ENCODE peak calls at places on chromosome 10, in nine cellular contexts. One of them, this sample, is unnamed.

GRCh38 chr10:83965473-83965872 is 173.8 kb upstream of the GHITM start:
- DNase-seq in uterus: no peak
- DNase-seq in A549: no peak
- DNase-seq in stomach: no peak
- DNase-seq in endothelial cell of umbilical vein: no peak
- DNase-seq in HCT116: no peak
- DNase-seq in esophagus squamous epithelium: no peak
- DNase-seq in breast epithelium: no peak
- DNase-seq in body of pancreas: no peak
- DNase-seq in this sample: no peak

GRCh38 chr10:36675458-36675880 is 449.9 kb upstream of the ANKRD30A start:
- DNase-seq in uterus: no peak
- DNase-seq in A549: no peak
- DNase-seq in stomach: no peak
- DNase-seq in endothelial cell of umbilical vein: no peak
- DNase-seq in HCT116: no peak
- DNase-seq in esophagus squamous epithelium: no peak
- DNase-seq in breast epithelium: no peak
- DNase-seq in body of pancreas: no peak
- DNase-seq in this sample: no peak

GRCh38 chr10:93630609-93631320 is 18.4 kb downstream of the PDE6C start:
- DNase-seq in uterus: no peak
- DNase-seq in A549: no peak
- DNase-seq in stomach: no peak
- DNase-seq in endothelial cell of umbilical vein: no peak
- DNase-seq in HCT116: no peak
- DNase-seq in esophagus squamous epithelium: no peak
- DNase-seq in breast epithelium: no peak
- DNase-seq in body of pancreas: no peak
- DNase-seq in this sample: no peak

GRCh38 chr10:83713423-83713822 is 425.9 kb upstream of the GHITM start:
- DNase-seq in uterus: no peak
- DNase-seq in A549: no peak
- DNase-seq in stomach: no peak
- DNase-seq in endothelial cell of umbilical vein: no peak
- DNase-seq in HCT116: no peak
- DNase-seq in esophagus squamous epithelium: no peak
- DNase-seq in breast epithelium: no peak
- DNase-seq in body of pancreas: no peak
- DNase-seq in this sample: no peak

GRCh38 chr10:21814866-21815265 is 188.7 kb downstream of the DNAJC1 start:
- DNase-seq in uterus: no peak
- DNase-seq in A549: no peak
- DNase-seq in stomach: no peak
- DNase-seq in endothelial cell of umbilical vein: no peak
- DNase-seq in HCT116: no peak
- DNase-seq in esophagus squamous epithelium: no peak
- DNase-seq in breast epithelium: no peak
- DNase-seq in body of pancreas: no peak
- DNase-seq in this sample: no peak

GRCh38 chr10:99983280-99983988 is 26.3 kb downstream of the DNMBP start:
- DNase-seq in uterus: peak; percentile 62
- DNase-seq in A549: no peak
- DNase-seq in stomach: no peak
- DNase-seq in endothelial cell of umbilical vein: peak; percentile 90
- DNase-seq in HCT116: no peak
- DNase-seq in esophagus squamous epithelium: no peak
- DNase-seq in breast epithelium: no peak
- DNase-seq in body of pancreas: peak; percentile 27
- DNase-seq in this sample: peak; percentile 45

GRCh38 chr10:133226251-133226808 is 3.7 kb upstream of the UTF1 start:
- DNase-seq in uterus: no peak
- DNase-seq in A549: no peak
- DNase-seq in stomach: no peak
- DNase-seq in endothelial cell of umbilical vein: no peak
- DNase-seq in HCT116: no peak
- DNase-seq in esophagus squamous epithelium: no peak
- DNase-seq in breast epithelium: no peak
- DNase-seq in body of pancreas: no peak
- DNase-seq in this sample: no peak

GRCh38 chr10:119903946-119904666 is 11.6 kb downstream of the SEC23IP start:
- DNase-seq in uterus: no peak
- DNase-seq in A549: no peak
- DNase-seq in stomach: peak; percentile 31
- DNase-seq in endothelial cell of umbilical vein: no peak
- DNase-seq in HCT116: no peak
- DNase-seq in esophagus squamous epithelium: no peak
- DNase-seq in breast epithelium: no peak
- DNase-seq in body of pancreas: no peak
- DNase-seq in this sample: no peak

GRCh38 chr10:2920638-2921037 is 146.7 kb upstream of the PFKP start:
- DNase-seq in uterus: no peak
- DNase-seq in A549: no peak
- DNase-seq in stomach: no peak
- DNase-seq in endothelial cell of umbilical vein: no peak
- DNase-seq in HCT116: no peak
- DNase-seq in esophagus squamous epithelium: no peak
- DNase-seq in breast epithelium: no peak
- DNase-seq in body of pancreas: no peak
- DNase-seq in this sample: no peak

GRCh38 chr10:86688398-86688921 is 20.1 kb downstream of the LDB3 start:
- DNase-seq in uterus: peak; percentile 50
- DNase-seq in A549: peak; percentile 63
- DNase-seq in stomach: peak; percentile 65
- DNase-seq in endothelial cell of umbilical vein: peak; percentile 52
- DNase-seq in HCT116: peak; percentile 54
- DNase-seq in esophagus squamous epithelium: peak; percentile 10
- DNase-seq in breast epithelium: peak; percentile 33
- DNase-seq in body of pancreas: peak; percentile 65
- DNase-seq in this sample: peak; percentile 64

DNA sequence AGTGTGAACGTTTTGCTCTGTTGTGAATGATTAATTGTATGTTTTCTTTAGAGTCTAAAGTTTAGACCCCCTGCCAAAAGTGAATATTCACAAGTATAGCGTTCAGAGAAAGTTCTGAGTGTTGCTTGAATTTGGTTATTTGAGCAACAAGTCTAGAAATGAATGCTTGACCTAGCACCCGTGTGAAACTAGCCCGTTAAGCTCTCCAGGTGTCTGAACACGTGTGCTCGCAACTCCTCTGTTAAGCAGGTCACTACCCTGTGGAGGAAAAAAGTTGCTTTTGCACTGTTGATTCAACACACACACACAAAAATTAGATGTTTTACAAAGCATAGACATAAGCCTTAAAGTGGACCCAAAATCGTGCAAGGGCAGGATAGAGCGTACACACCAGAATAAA is 78.6 kb upstream of the SAMD8 start:
- DNase-seq in uterus: no peak
- DNase-seq in A549: no peak
- DNase-seq in stomach: no peak
- DNase-seq in endothelial cell of umbilical vein: no peak
- DNase-seq in HCT116: no peak
- DNase-seq in esophagus squamous epithelium: no peak
- DNase-seq in breast epithelium: no peak
- DNase-seq in body of pancreas: no peak
- DNase-seq in this sample: no peak
- H3K9me3 ChIP-seq in uterus: no peaks in the 10 kb centered on the region
- H3K9me3 ChIP-seq in A549: no peaks in the 10 kb centered on the region
- H3K9me3 ChIP-seq in stomach: no peaks in the 10 kb centered on the region
- H3K9me3 ChIP-seq in endothelial cell of umbilical vein: no peaks in the 10 kb centered on the region
- H3K9me3 ChIP-seq in HCT116: no peaks in the 10 kb centered on the region
- H3K9me3 ChIP-seq in esophagus squamous epithelium: no peaks in the 10 kb centered on the region
- H3K9me3 ChIP-seq in breast epithelium: no peaks in the 10 kb centered on the region
- H3K9me3 ChIP-seq in body of pancreas: no peaks in the 10 kb centered on the region
- H3K9me3 ChIP-seq in this sample: no peaks in the 10 kb centered on the region

DNA sequence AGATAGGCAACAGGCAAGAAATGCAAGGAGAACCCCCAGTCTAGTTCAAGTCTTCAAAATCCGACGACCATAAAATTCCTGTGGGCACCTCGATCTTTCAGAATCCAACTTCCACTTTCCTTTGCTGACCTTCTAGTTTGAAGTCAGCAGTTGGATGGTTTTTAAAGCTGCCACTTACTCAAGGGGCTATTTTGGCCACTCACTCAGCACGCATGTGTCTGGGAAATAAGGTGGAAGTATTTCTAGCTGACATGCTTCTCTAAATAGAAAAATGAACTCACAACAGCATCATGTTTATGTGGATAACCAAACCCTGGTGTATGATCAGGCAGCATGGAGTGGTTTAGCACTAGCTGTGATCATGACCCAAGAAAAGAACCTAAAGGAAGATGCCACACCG is at the start of gene NRAP:
- DNase-seq in uterus: no peak
- DNase-seq in A549: no peak
- DNase-seq in stomach: no peak
- DNase-seq in endothelial cell of umbilical vein: no peak
- DNase-seq in HCT116: no peak
- DNase-seq in esophagus squamous epithelium: no peak
- DNase-seq in breast epithelium: no peak
- DNase-seq in body of pancreas: no peak
- DNase-seq in this sample: no peak
- TF ChIP-seq POLR2A in uterus: no peak
- TF ChIP-seq POLR2A in A549: no peak
- TF ChIP-seq POLR2A in stomach: no peak
- TF ChIP-seq POLR2A in endothelial cell of umbilical vein: no peak
- TF ChIP-seq POLR2A in HCT116: no peak
- TF ChIP-seq POLR2A in esophagus squamous epithelium: no peak
- TF ChIP-seq POLR2A in breast epithelium: no peak
- TF ChIP-seq POLR2A in body of pancreas: no peak
- TF ChIP-seq POLR2A in this sample: no peak

DNA sequence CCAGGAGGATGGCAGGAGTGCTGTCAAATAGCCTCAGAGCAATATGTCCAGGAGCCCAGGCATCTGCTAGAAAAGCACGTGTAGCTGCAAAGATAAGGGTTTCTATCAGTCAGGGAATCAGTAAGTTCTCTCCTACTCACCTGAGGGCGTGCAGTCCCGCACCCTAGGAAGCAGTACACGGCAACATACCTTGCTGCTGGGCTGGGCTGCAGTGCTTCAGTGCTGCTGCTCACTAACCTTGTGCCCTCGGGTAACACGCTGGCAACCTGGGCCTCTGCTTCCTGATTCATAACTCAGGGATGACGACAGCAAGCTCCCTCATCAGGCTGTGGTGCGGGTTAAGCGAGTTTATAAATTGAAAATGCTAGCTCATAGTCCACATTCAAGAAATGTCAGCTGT is 29.5 kb upstream of the CCNY start:
- DNase-seq in uterus: no peak
- DNase-seq in A549: no peak
- DNase-seq in stomach: peak; percentile 70
- DNase-seq in endothelial cell of umbilical vein: no peak
- DNase-seq in HCT116: no peak
- DNase-seq in esophagus squamous epithelium: no peak
- DNase-seq in breast epithelium: peak; percentile 61
- DNase-seq in body of pancreas: peak; percentile 59
- DNase-seq in this sample: no peak
- H3K27ac ChIP-seq in uterus: no peak overlapping the region
- H3K27ac ChIP-seq in A549: peak overlapping the region; percentile 35
- H3K27ac ChIP-seq in stomach: peak overlapping the region; percentile 41
- H3K27ac ChIP-seq in endothelial cell of umbilical vein: no peak overlapping the region
- H3K27ac ChIP-seq in HCT116: no peak overlapping the region
- H3K27ac ChIP-seq in esophagus squamous epithelium: peak overlapping the region; percentile 64
- H3K27ac ChIP-seq in breast epithelium: no peak overlapping the region
- H3K27ac ChIP-seq in body of pancreas: no peak overlapping the region
- H3K27ac ChIP-seq in this sample: no peak overlapping the region

DNA sequence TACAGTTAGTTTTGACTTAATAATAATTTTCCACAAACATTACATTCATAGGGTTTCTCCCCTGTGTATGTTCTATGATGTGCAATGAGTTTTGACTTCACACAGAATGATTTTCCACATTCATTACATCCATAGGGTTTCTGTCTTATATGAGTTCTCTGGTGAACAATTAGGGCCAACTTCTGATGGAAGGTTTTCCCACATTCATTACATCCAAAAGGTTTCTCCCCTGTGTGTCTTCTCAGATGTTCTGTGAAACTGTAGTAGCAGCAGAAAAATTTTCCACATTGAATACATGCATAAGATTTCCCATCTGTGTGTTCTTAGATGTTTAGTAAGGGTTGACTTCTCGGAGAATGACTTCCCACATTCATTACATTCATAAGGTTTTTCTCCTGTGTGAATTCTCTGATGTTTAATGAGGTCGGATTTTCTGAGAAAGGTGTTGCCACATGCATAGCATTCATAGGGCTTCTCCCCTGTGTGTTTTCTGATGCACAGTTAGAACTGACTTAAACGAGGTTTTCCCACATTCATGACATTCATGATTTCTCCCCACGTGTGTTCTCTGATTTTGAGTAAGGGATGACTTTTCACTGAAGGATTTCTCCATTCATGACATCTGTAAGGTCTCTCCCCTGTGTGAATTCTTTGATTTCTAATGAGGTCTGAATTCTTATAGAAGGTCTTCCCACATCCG is 118.5 kb downstream of the ZNF33B start:
- DNase-seq in uterus: no peak
- DNase-seq in A549: no peak
- DNase-seq in stomach: no peak
- DNase-seq in endothelial cell of umbilical vein: no peak
- DNase-seq in HCT116: no peak
- DNase-seq in esophagus squamous epithelium: no peak
- DNase-seq in breast epithelium: no peak
- DNase-seq in body of pancreas: no peak
- DNase-seq in this sample: no peak
- H3K9me3 ChIP-seq in uterus: no peaks in the 10 kb centered on the region
- H3K9me3 ChIP-seq in A549: peaks cover 92% of the 10 kb centered on the region
- H3K9me3 ChIP-seq in stomach: peaks cover 100% of the 10 kb centered on the region
- H3K9me3 ChIP-seq in endothelial cell of umbilical vein: peaks cover 21% of the 10 kb centered on the region
- H3K9me3 ChIP-seq in HCT116: peaks cover 32% of the 10 kb centered on the region
- H3K9me3 ChIP-seq in esophagus squamous epithelium: peaks cover 24% of the 10 kb centered on the region
- H3K9me3 ChIP-seq in breast epithelium: peaks cover 84% of the 10 kb centered on the region
- H3K9me3 ChIP-seq in body of pancreas: no peaks in the 10 kb centered on the region
- H3K9me3 ChIP-seq in this sample: peaks cover 3% of the 10 kb centered on the region

GRCh38 chr10:33193867-33194521 is 140.5 kb downstream of the NRP1 start:
- DNase-seq in uterus: no peak
- DNase-seq in A549: peak; percentile 53
- DNase-seq in stomach: no peak
- DNase-seq in endothelial cell of umbilical vein: peak; percentile 36
- DNase-seq in HCT116: no peak
- DNase-seq in esophagus squamous epithelium: no peak
- DNase-seq in breast epithelium: no peak
- DNase-seq in body of pancreas: peak; percentile 38
- DNase-seq in this sample: no peak

GRCh38 chr10:33198610-33199009 is 135.9 kb downstream of the NRP1 start:
- DNase-seq in uterus: no peak
- DNase-seq in A549: no peak
- DNase-seq in stomach: no peak
- DNase-seq in endothelial cell of umbilical vein: peak; percentile 24
- DNase-seq in HCT116: no peak
- DNase-seq in esophagus squamous epithelium: no peak
- DNase-seq in breast epithelium: no peak
- DNase-seq in body of pancreas: no peak
- DNase-seq in this sample: no peak

GRCh38 chr10:33196377-33196706 is 138.1 kb downstream of the NRP1 start:
- DNase-seq in uterus: no peak
- DNase-seq in A549: no peak
- DNase-seq in stomach: no peak
- DNase-seq in endothelial cell of umbilical vein: no peak
- DNase-seq in HCT116: no peak
- DNase-seq in esophagus squamous epithelium: no peak
- DNase-seq in breast epithelium: no peak
- DNase-seq in body of pancreas: no peak
- DNase-seq in this sample: no peak

GRCh38 chr10:33195608-33196376 is 138.7 kb downstream of the NRP1 start:
- DNase-seq in uterus: no peak
- DNase-seq in A549: no peak
- DNase-seq in stomach: no peak
- DNase-seq in endothelial cell of umbilical vein: peak; percentile 81
- DNase-seq in HCT116: no peak
- DNase-seq in esophagus squamous epithelium: no peak
- DNase-seq in breast epithelium: no peak
- DNase-seq in body of pancreas: no peak
- DNase-seq in this sample: no peak

GRCh38 chr10:33196710-33197406 is 137.6 kb downstream of the NRP1 start:
- DNase-seq in uterus: no peak
- DNase-seq in A549: peak; percentile 43
- DNase-seq in stomach: peak; percentile 40
- DNase-seq in endothelial cell of umbilical vein: peak; percentile 93
- DNase-seq in HCT116: no peak
- DNase-seq in esophagus squamous epithelium: no peak
- DNase-seq in breast epithelium: no peak
- DNase-seq in body of pancreas: peak; percentile 40
- DNase-seq in this sample: peak; percentile 27
- TF ChIP-seq POLR2A in uterus: no peak
- TF ChIP-seq POLR2A in A549: no peak
- TF ChIP-seq POLR2A in stomach: no peak
- TF ChIP-seq POLR2A in endothelial cell of umbilical vein: no peak
- TF ChIP-seq POLR2A in HCT116: no peak
- TF ChIP-seq POLR2A in esophagus squamous epithelium: no peak
- TF ChIP-seq POLR2A in breast epithelium: no peak
- TF ChIP-seq POLR2A in body of pancreas: no peak
- TF ChIP-seq POLR2A in this sample: peak; percentile 78